ENCODE peak calls at places on chromosomes 16 and 17, in six cellular contexts. K is Peyer's patch, F is prostate gland, N is IMR-90, X is NB4, P is A549. O is an unnamed sample.

GRCh38 chr16:56409195-56409594 is 16.1 kb downstream of the AMFR start:
- DNase-seq in K (no peak), F (no peak), N (peak; percentile 47), X (peak; percentile 53), P (peak; percentile 20), O (no peak)

GRCh38 chr16:14004031-14004718 is 66.9 kb upstream of the MRTFB start:
- DNase-seq in K (no peak), F (no peak), N (no peak), X (no peak), P (no peak), O (no peak)

GRCh38 chr17:27443491-27443890 is 12.8 kb upstream of the KSR1 start:
- DNase-seq in K (no peak), F (no peak), N (no peak), X (no peak), P (no peak), O (no peak)

GRCh38 chr17:43562679-43563146 is 16.6 kb upstream of the ETV4 start:
- DNase-seq in K (no peak), F (no peak), N (no peak), X (no peak), P (no peak), O (no peak)

GRCh38 chr17:44071198-44071520 is 624 bp downstream of the G6PC3 start:
- DNase-seq in K (no peak), F (no peak), N (peak; percentile 88), X (no peak), P (no peak), O (no peak)

GRCh38 chr16:67110136-67110847 is 551 bp downstream of the PHAF1 start:
- DNase-seq in K (no peak), F (no peak), N (no peak), X (peak; percentile 95), P (no peak), O (no peak)

GRCh38 chr17:43823350-43824084 is 9.4 kb downstream of the MPP3 start:
- DNase-seq in K (no peak), F (peak; percentile 49), N (no peak), X (no peak), P (no peak), O (peak; percentile 39)

GRCh38 chr16:67654069-67654911 is 5.8 kb downstream of the ACD start:
- DNase-seq in K (no peak), F (no peak), N (no peak), X (no peak), P (no peak), O (no peak)

GRCh38 chr16:57593021-57593420 is 35.4 kb upstream of the ADGRG1 start:
- DNase-seq in K (no peak), F (no peak), N (no peak), X (no peak), P (no peak), O (no peak)

GRCh38 chr17:37047631-37048104 is 98.9 kb downstream of the AATF start:
- DNase-seq in K (peak; percentile 92), F (peak; percentile 77), N (peak; percentile 80), X (peak; percentile 85), P (peak; percentile 80), O (peak; percentile 91)

GRCh38 chr16:81796585-81797346 is 17.7 kb downstream of the PLCG2 start:
- DNase-seq in K (no peak), F (no peak), N (no peak), X (peak; percentile 58), P (no peak), O (no peak)

GRCh38 chr17:57701121-57701520 is 44.0 kb downstream of the CCDC182 start:
- DNase-seq in K (no peak), F (no peak), N (no peak), X (no peak), P (no peak), O (no peak)

GRCh38 chr17:4073983-4074830 is 68.6 kb downstream of the ZZEF1 start:
- DNase-seq in K (peak; percentile 77), F (no peak), N (no peak), X (peak; percentile 46), P (no peak), O (peak; percentile 73)

GRCh38 chr17:50967795-50968194 is 101.6 kb upstream of the TOB1 start:
- DNase-seq in K (no peak), F (no peak), N (peak; percentile 16), X (no peak), P (no peak), O (no peak)

GRCh38 chr17:7393613-7394451 is 493 bp downstream of the PLSCR3 start:
- DNase-seq in K (peak; percentile 77), F (no peak), N (no peak), X (no peak), P (peak; percentile 51), O (peak; percentile 84)

GRCh38 chr16:85555549-85556455 is 57.3 kb upstream of the GSE1 start:
- DNase-seq in K (peak; percentile 84), F (no peak), N (no peak), X (peak; percentile 61), P (peak; percentile 42), O (no peak)

GRCh38 chr17:48542956-48543853 is 1.7 kb downstream of the HOXB2 start:
- DNase-seq in K (peak; percentile 81), F (no peak), N (peak; percentile 67), X (no peak), P (peak; percentile 79), O (no peak)

GRCh38 chr17:46003907-46004748 is 5.1 kb downstream of the STH start:
- DNase-seq in K (peak; percentile 65), F (peak; percentile 36), N (peak; percentile 5), X (no peak), P (no peak), O (no peak)

GRCh38 chr16:72768611-72769010 is 279.3 kb downstream of the ZFHX3 start:
- DNase-seq in K (no peak), F (no peak), N (no peak), X (no peak), P (no peak), O (no peak)

GRCh38 chr17:72984925-72985322 is 107.6 kb downstream of the SLC39A11 start:
- DNase-seq in K (peak; percentile 17), F (no peak), N (no peak), X (no peak), P (no peak), O (no peak)

GRCh38 chr17:40317345-40317873 is 8.4 kb downstream of the RARA start:
- DNase-seq in K (peak; percentile 81), F (no peak), N (peak; percentile 70), X (peak; percentile 72), P (peak; percentile 93), O (peak; percentile 78)

GRCh38 chr16:81590714-81591537 is 146.3 kb downstream of the CMIP start:
- DNase-seq in K (no peak), F (no peak), N (no peak), X (no peak), P (no peak), O (no peak)

GRCh38 chr16:23327836-23328235 is 25.7 kb downstream of the SCNN1B start:
- DNase-seq in K (no peak), F (no peak), N (no peak), X (no peak), P (no peak), O (no peak)

GRCh38 chr17:82328141-82328993 is 5.2 kb downstream of the SECTM1 start:
- DNase-seq in K (peak; percentile 91), F (no peak), N (no peak), X (no peak), P (no peak), O (no peak)

GRCh38 chr17:67431210-67432015 is 54.3 kb downstream of the PITPNC1 start:
- DNase-seq in K (no peak), F (no peak), N (peak; percentile 80), X (peak; percentile 46), P (peak; percentile 45), O (no peak)

GRCh38 chr17:78377858-78378224 is 608 bp upstream of the PGS1 start:
- DNase-seq in K (no peak), F (no peak), N (no peak), X (no peak), P (no peak), O (peak; percentile 75)

DNA sequence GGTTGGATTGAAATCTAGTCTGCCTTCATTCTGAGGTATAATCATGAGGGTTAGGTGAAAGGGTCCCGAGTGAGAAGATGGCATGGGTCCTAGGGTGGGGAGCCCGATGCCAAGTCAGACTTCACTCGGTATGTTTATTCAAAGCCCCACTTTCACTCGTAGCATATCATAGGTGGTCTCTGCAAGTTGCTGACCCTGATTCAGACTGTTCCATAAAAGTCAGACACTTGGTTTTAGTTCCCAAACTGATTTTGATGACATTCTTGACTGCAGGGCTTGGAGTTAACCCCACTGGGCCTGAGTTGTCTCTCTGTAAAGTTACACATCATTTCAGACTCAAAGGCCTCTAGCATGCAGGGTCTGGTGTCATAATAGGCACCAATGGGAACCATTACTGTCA is 17.8 kb downstream of the HAPSTR1 start:
- DNase-seq in K (no peak), F (no peak), N (no peak), X (no peak), P (no peak), O (no peak)
- TF ChIP-seq CTCF in K (no peak), F (no peak), N (no peak), X (no peak), P (no peak), O (no peak)

DNA sequence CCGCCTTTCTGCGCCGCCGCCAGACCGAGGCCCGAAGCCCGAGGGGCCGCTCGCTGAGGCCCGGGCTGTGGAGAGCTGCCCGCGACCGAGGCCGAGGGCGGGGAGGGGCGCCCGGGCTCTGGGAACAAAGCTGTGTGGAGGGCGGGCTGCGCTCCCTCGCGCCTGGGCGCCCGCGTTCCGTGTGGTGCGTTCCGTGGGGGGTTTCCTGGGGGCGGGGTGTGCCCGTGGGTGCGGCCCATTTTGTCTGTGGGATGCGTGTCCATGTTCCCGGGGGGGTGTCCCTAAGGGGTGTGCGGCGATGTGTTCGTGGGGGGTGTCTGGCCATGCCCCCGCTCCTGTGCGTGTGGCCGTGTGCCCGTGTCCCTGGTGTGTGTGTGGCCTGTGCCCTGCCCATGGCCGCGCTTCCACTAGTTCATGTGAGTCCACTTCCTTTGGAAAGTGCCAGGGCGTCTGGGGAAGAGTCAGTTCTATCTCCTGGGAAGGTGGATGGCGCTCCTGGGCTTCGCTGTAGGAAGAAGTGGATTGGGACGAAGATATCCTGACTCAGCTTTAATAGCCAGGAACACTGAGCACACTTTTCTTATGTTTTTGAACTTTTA is 520 bp downstream of the JPT2 start:
- DNase-seq in K (peak; percentile 63), F (peak; percentile 65), N (peak; percentile 24), X (peak; percentile 36), P (peak; percentile 52), O (no peak)
- TF ChIP-seq POLR2A in K (no peak), F (no peak), N (no peak), X (no peak), P (no peak), O (no peak)

DNA sequence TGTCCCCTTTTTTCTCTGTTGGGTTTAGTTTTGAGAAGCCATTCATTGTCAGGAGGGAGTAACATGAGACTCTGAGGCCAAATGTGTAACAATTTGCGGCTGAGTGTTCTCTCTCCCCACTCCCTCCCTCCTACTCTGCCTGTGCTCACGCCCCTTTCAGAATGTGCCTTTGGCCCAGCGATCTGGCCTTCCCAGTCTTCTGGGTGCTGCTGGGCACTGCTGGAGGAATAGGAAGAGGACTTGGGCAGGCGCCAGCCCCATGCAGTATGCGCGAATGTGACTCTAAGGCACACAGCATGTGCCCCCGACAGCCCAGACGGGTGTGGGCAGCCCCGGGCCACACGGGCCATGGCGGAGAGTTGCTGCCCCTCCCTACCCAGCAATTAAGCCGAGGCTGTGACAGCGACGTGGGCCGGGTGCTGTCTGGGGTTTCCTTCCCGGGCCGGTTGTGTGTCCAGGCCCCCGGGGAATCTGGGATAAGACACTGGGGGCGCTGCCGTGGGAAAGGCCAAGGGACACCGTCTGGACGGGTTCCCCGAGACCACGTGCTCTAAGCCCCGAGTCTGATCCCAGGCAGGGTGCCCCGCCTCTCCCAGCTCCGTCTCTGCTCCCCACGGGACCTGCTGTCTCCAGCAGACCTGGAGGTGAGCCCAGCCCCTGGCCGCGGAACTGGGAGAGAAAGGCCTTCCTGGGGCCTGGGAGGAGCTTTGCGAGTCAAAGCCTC is 92.4 kb downstream of the IRX3 start:
- DNase-seq in K (no peak), F (peak; percentile 76), N (no peak), X (peak; percentile 86), P (no peak), O (no peak)
- TF ChIP-seq CTCF in K (no peak), F (no peak), N (no peak), X (peak; percentile 4), P (no peak), O (no peak)

GRCh38 chr16:24729243-24729966 is at the start of gene TNRC6A:
- DNase-seq in K (peak; percentile 94), F (peak; percentile 80), N (peak; percentile 86), X (peak; percentile 88), P (peak; percentile 90), O (peak; percentile 96)
- TF ChIP-seq POLR2A in K (peak; percentile 48), F (peak; percentile 40), N (peak; percentile 74), X (peak; percentile 44), P (peak; percentile 62), O (no peak)